ENCODE peak calls at places on chromosomes 4 and X, in seven cellular contexts. E, D, S, O, T, Y and H are unnamed samples.

GRCh38 chrX:153946910-153947769 is 2.7 kb upstream of the RENBP start:
- DNase-seq in T (peak; percentile 85), E (no peak), O (no peak), D (peak; percentile 81), S (peak; percentile 78), Y (peak; percentile 61), H (peak; percentile 70)

GRCh38 chrX:2654436-2655340 is 36.4 kb upstream of the CD99 start:
- DNase-seq in T (peak; percentile 74), D (no peak), Y (no peak), S (no peak), E (no peak), O (no peak), H (no peak)

GRCh38 chr4:41256740-41257256 is at the start of gene UCHL1:
- DNase-seq in T (peak; percentile 76), E (peak; percentile 82), O (no peak), D (peak; percentile 69), Y (peak; percentile 76), S (peak; percentile 84), H (no peak)

GRCh38 chr4:1291996-1292702 is 2.5 kb downstream of the MAEA start:
- DNase-seq in T (no peak), D (no peak), E (no peak), O (no peak), S (no peak), Y (no peak), H (no peak)

GRCh38 chr4:126906466-126906865 is 726.3 kb upstream of the INTU start:
- DNase-seq in O (no peak), D (no peak), E (no peak), Y (no peak), T (no peak), S (no peak), H (no peak)

GRCh38 chrX:72376124-72376523 is 70.4 kb upstream of the CITED1 start:
- DNase-seq in E (no peak), O (no peak), T (no peak), Y (no peak), D (no peak), S (no peak), H (no peak)

GRCh38 chr4:181911420-181911819 is 331.8 kb upstream of the TENM3 start:
- DNase-seq in O (no peak), T (peak; percentile 28), Y (no peak), E (no peak), S (peak; percentile 72), D (no peak), H (no peak)

GRCh38 chr4:98642991-98643426 is 15.4 kb downstream of the TSPAN5 start:
- DNase-seq in S (peak; percentile 61), O (peak; percentile 90), E (no peak), T (peak; percentile 35), Y (no peak), D (no peak), H (no peak)

GRCh38 chr4:37641352-37641751 is 44.8 kb downstream of the RELL1 start:
- DNase-seq in T (no peak), O (no peak), D (no peak), E (no peak), S (no peak), Y (no peak), H (no peak)

GRCh38 chrX:69197690-69198089 is 32.4 kb upstream of the PJA1 start:
- DNase-seq in O (no peak), D (no peak), E (no peak), Y (no peak), T (no peak), S (no peak), H (no peak)

GRCh38 chrX:106862972-106863688 is 40.0 kb downstream of the RIPPLY1 start:
- DNase-seq in E (no peak), Y (no peak), D (peak; percentile 17), T (peak; percentile 4), S (no peak), O (peak; percentile 12), H (peak; percentile 10)

GRCh38 chrX:107465932-107466620 is 16.6 kb downstream of the FRMPD3 start:
- DNase-seq in D (no peak), O (no peak), Y (no peak), E (no peak), T (no peak), S (no peak), H (no peak)

GRCh38 chrX:65658229-65658628 is 9.2 kb upstream of the MSN start:
- DNase-seq in D (no peak), E (no peak), T (no peak), S (no peak), Y (no peak), O (no peak), H (no peak)

GRCh38 chr4:19936471-19936870 is 315.2 kb upstream of the SLIT2 start:
- DNase-seq in T (no peak), E (peak; percentile 70), D (peak; percentile 11), Y (no peak), O (no peak), S (peak; percentile 64), H (no peak)

GRCh38 chr4:8189551-8190466 is 9.3 kb upstream of the SH3TC1 start:
- DNase-seq in O (no peak), S (no peak), T (no peak), Y (no peak), D (no peak), E (no peak), H (no peak)

GRCh38 chr4:121669163-121669550 is 27.6 kb downstream of the ANXA5 start:
- DNase-seq in T (no peak), D (no peak), E (no peak), Y (no peak), O (no peak), S (peak; percentile 75), H (peak; percentile 9)

GRCh38 chr4:108168213-108168671 is 490 bp downstream of the LEF1 start:
- DNase-seq in D (no peak), E (no peak), T (no peak), Y (no peak), O (no peak), S (peak; percentile 28), H (no peak)

GRCh38 chr4:108166038-108166437 is 2.7 kb downstream of the LEF1 start:
- DNase-seq in O (no peak), S (no peak), D (no peak), E (no peak), Y (no peak), T (no peak), H (peak; percentile 93)

GRCh38 chr4:108165601-108166000 is 3.1 kb downstream of the LEF1 start:
- DNase-seq in O (no peak), D (no peak), E (no peak), Y (no peak), T (no peak), S (no peak), H (no peak)

GRCh38 chr4:108168672-108169562 is at the start of gene LEF1:
- DNase-seq in Y (no peak), S (peak; percentile 18), T (peak; percentile 78), D (no peak), O (no peak), E (no peak), H (peak; percentile 88)

GRCh38 chr4:108166441-108167315 is 2.1 kb downstream of the LEF1 start:
- DNase-seq in E (no peak), S (no peak), Y (no peak), O (no peak), D (no peak), T (peak; percentile 56), H (peak; percentile 76)
- H3K4me3 ChIP-seq in E (peak overlapping the region; percentile 51), S (no peak overlapping the region), Y (peak overlapping the region; percentile 66), O (peak overlapping the region; percentile 51), D (no peak overlapping the region), T (peak overlapping the region; percentile 80), H (peak overlapping the region; percentile 92)

GRCh38 chr4:44447563-44448504 is 775 bp downstream of the KCTD8 start:
- DNase-seq in Y (peak; percentile 70), O (no peak), S (peak; percentile 8), E (no peak), D (no peak), T (peak; percentile 44), H (no peak)
- H3K4me3 ChIP-seq in Y (peak overlapping the region; percentile 78), O (no peak overlapping the region), S (peak overlapping the region; percentile 66), E (peak overlapping the region; percentile 85), D (no peak overlapping the region), T (peak overlapping the region; percentile 58), H (no peak overlapping the region)

DNA sequence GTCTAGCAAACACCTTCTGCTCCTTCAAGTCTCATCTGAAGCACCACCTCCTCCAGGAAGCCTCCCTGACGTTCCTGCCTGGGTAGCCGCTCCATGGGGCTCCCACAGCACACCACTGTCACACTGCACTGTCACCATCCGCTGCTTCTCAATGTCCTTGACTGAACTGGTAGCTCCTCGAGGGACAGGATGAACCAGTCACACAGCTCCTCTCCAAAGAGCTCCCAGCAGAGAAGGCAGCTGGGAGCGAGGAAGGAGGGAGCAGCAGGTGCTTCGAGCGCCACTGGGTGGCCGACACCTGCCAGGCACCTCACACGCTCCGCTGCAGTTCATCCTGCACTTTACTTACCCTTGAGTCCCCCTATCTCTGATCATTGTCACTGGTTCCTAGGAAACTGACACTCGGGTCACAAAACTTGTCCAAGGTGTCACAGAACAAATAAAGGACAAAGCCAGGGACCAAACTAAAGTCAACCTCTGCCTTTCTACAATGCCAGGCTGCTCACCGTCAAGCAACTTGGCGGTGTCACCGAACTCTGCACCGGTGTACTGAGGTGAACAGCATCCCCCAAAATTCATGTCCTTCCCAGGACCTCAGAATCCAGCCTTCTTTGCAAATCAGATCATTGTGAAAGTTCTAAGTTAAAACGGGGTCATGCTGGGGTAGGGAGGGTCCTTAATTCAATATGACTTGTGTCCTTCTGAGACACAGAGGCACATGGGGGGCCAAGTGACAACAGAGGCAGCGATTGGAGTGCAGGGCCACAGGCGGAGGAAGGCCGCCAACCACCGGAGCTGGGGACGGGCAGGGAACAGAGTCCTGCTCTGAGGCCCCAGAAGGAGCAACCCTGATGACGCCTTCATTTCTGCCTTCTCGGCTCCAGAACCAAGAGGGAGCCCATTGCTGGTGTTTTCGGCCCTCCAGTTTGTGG is 5.5 kb upstream of the S100P start:
- DNase-seq in O (no peak), D (peak; percentile 51), S (no peak), E (no peak), T (peak; percentile 70), Y (no peak), H (peak; percentile 28)
- H3K4me3 ChIP-seq in O (no peak overlapping the region), D (peak overlapping the region; percentile 32), S (no peak overlapping the region), E (no peak overlapping the region), T (no peak overlapping the region), Y (no peak overlapping the region), H (no peak overlapping the region)

GRCh38 chrX:137569470-137569891 is 3.6 kb downstream of the ZIC3 start:
- DNase-seq in T (no peak), Y (no peak), S (no peak), D (no peak), E (no peak), O (no peak), H (no peak)
- H3K4me3 ChIP-seq in T (no peak overlapping the region), Y (peak overlapping the region; percentile 65), S (no peak overlapping the region), D (no peak overlapping the region), E (no peak overlapping the region), O (no peak overlapping the region), H (no peak overlapping the region)

GRCh38 chr4:26748805-26749204 is 111.8 kb upstream of the STIM2 start:
- DNase-seq in O (no peak), E (no peak), Y (no peak), T (no peak), D (peak; percentile 41), S (no peak), H (no peak)
- H3K4me3 ChIP-seq in O (no peak overlapping the region), E (no peak overlapping the region), Y (no peak overlapping the region), T (no peak overlapping the region), D (no peak overlapping the region), S (no peak overlapping the region), H (no peak overlapping the region)